ENCODE peak calls at places on chromosomes 1 and 21, in four cellular contexts. Q is stimulated activated CD4-positive, alpha-beta T cell treated with anti-CD3 and anti-CD28 coated beads, Interleukin-15, amount 100 ng/mL, for 24 hours; P is stromal cell of bone marrow; X is T-helper 1 cell. E is an unnamed sample.

GRCh38 chr21:41593051-41593783 is 85.3 kb upstream of the TMPRSS2 start:
- DNase-seq in P (no peak), X (no peak), Q (no peak), E (no peak)

GRCh38 chr1:226723640-226724532 is 15.2 kb downstream of the ITPKB start:
- DNase-seq in Q (no peak), P (peak; percentile 59), X (no peak), E (no peak)

GRCh38 chr1:177772621-177773020 is 197.2 kb downstream of the SEC16B start:
- DNase-seq in X (no peak), Q (no peak), P (no peak), E (no peak)

GRCh38 chr21:21851205-21851604 is 853.0 kb downstream of the NCAM2 start:
- DNase-seq in P (no peak), Q (no peak), X (no peak), E (no peak)

GRCh38 chr1:159132271-159132881 is 39.0 kb upstream of the CADM3 start:
- DNase-seq in X (peak; percentile 61), Q (peak; percentile 84), P (peak; percentile 46), E (peak; percentile 71)

GRCh38 chr1:118247593-118247992 is 62.6 kb upstream of the SPAG17 start:
- DNase-seq in Q (no peak), X (no peak), P (no peak), E (no peak)

GRCh38 chr1:20376880-20377494 is 86.3 kb downstream of the VWA5B1 start:
- DNase-seq in P (no peak), X (peak; percentile 44), Q (peak; percentile 75), E (peak; percentile 46)

GRCh38 chr1:211579434-211580302 is 707 bp upstream of the SLC30A1 start:
- DNase-seq in X (no peak), P (no peak), Q (no peak), E (peak; percentile 88)

GRCh38 chr1:185376840-185377635 is 60.0 kb upstream of the IVNS1ABP start:
- DNase-seq in P (no peak), Q (no peak), X (no peak), E (no peak)

GRCh38 chr1:206000641-206001339 is 2.4 kb downstream of the RAB7B start:
- DNase-seq in P (no peak), Q (peak; percentile 70), X (no peak), E (no peak)

GRCh38 chr1:19398309-19398760 is 86.2 kb downstream of the SLC66A1 start:
- DNase-seq in X (no peak), P (peak; percentile 96), Q (peak; percentile 54), E (no peak)

GRCh38 chr1:172450524-172450885 is 6.6 kb upstream of the PIGC start:
- DNase-seq in Q (no peak), X (no peak), P (no peak), E (peak; percentile 31)

GRCh38 chr1:107473065-107473464 is 332.2 kb downstream of the NTNG1 start:
- DNase-seq in Q (no peak), X (no peak), P (no peak), E (no peak)

GRCh38 chr1:215777370-215777925 is 210.3 kb downstream of the KCTD3 start:
- DNase-seq in P (peak; percentile 11), X (no peak), Q (no peak), E (no peak)

GRCh38 chr1:151988405-151988851 is 5.2 kb downstream of the S100A10 start:
- DNase-seq in Q (no peak), X (no peak), P (no peak), E (peak; percentile 46)

GRCh38 chr21:39149882-39150281 is 33.4 kb downstream of the PSMG1 start:
- DNase-seq in P (no peak), X (no peak), Q (no peak), E (no peak)

GRCh38 chr1:212860713-212861581 is 2.9 kb downstream of the FLVCR1 start:
- DNase-seq in P (no peak), X (no peak), Q (no peak), E (peak; percentile 93)

GRCh38 chr1:50605186-50605875 is 182.1 kb upstream of the DMRTA2 start:
- DNase-seq in P (peak; percentile 18), X (no peak), Q (no peak), E (peak; percentile 60)

GRCh38 chr1:227561303-227561702 is 2.1 kb upstream of the ZNF678 start:
- DNase-seq in Q (no peak), X (no peak), P (no peak), E (no peak)

GRCh38 chr1:107820797-107821196 is 144.2 kb downstream of the VAV3 start:
- DNase-seq in Q (no peak), X (no peak), P (no peak), E (no peak)

GRCh38 chr1:3115275-3116149 is 46.5 kb downstream of the PRDM16 start:
- DNase-seq in X (no peak), P (no peak), Q (no peak), E (no peak)

GRCh38 chr1:220485131-220485530 is 42.8 kb upstream of the MARK1 start:
- DNase-seq in X (no peak), P (no peak), Q (no peak), E (no peak)

GRCh38 chr1:8428441-8428840 is 110.5 kb downstream of the SLC45A1 start:
- DNase-seq in P (no peak), X (no peak), Q (no peak), E (no peak)

GRCh38 chr1:21165076-21165475 is 11.6 kb downstream of the EIF4G3 start:
- DNase-seq in Q (no peak), X (no peak), P (no peak), E (no peak)

GRCh38 chr1:232988572-232989040 is 38.2 kb downstream of the NTPCR start:
- DNase-seq in P (no peak), Q (no peak), X (no peak), E (no peak)

GRCh38 chr1:185861630-185862029 is 127.4 kb downstream of the HMCN1 start:
- DNase-seq in Q (no peak), P (no peak), X (no peak), E (no peak)

GRCh38 chr1:100643430-100644196 is 75.9 kb upstream of the VCAM1 start:
- DNase-seq in Q (no peak), X (no peak), P (peak; percentile 40), E (no peak)

GRCh38 chr1:201917362-201918033 is 28.8 kb downstream of the SHISA4 start:
- DNase-seq in Q (no peak), X (no peak), P (peak; percentile 93), E (no peak)

GRCh38 chr1:199129247-199129646 is 490.4 kb downstream of the PTPRC start:
- DNase-seq in Q (no peak), X (no peak), P (no peak), E (no peak)

GRCh38 chr1:87833158-87833557 is 504.5 kb downstream of the LMO4 start:
- DNase-seq in P (peak; percentile 59), X (no peak), Q (no peak), E (no peak)

E was measured in erythroblast.